ENCODE peak calls at places on chromosomes 1 and 21, in four cellular contexts. One of them, this sample, is unnamed.

GRCh38 chr1:101873672-101874071 is 123.1 kb downstream of the OLFM3 start:
- DNase-seq in iris pigment epithelial cell: no peak
- DNase-seq in astrocyte of the hippocampus: no peak
- DNase-seq in cardiac muscle cell: no peak
- DNase-seq in this sample: no peak

GRCh38 chr1:45499415-45499769 is 481 bp downstream of the CCDC163 start:
- DNase-seq in cardiac muscle cell: no peak
- DNase-seq in iris pigment epithelial cell: no peak
- DNase-seq in astrocyte of the hippocampus: no peak
- DNase-seq in this sample: no peak

GRCh38 chr1:7422966-7423365 is 348.1 kb upstream of the VAMP3 start:
- DNase-seq in iris pigment epithelial cell: no peak
- DNase-seq in cardiac muscle cell: no peak
- DNase-seq in astrocyte of the hippocampus: no peak
- DNase-seq in this sample: no peak

GRCh38 chr1:213989740-213990472 is 2.1 kb downstream of the PROX1 start:
- DNase-seq in iris pigment epithelial cell: no peak
- DNase-seq in astrocyte of the hippocampus: peak
- DNase-seq in cardiac muscle cell: no peak
- DNase-seq in this sample: no peak

GRCh38 chr1:61152706-61153105 is 70.3 kb downstream of the NFIA start:
- DNase-seq in cardiac muscle cell: no peak
- DNase-seq in astrocyte of the hippocampus: no peak
- DNase-seq in iris pigment epithelial cell: no peak
- DNase-seq in this sample: no peak

GRCh38 chr1:50105430-50105829 is 3.3 kb upstream of the ELAVL4 start:
- DNase-seq in iris pigment epithelial cell: peak
- DNase-seq in cardiac muscle cell: no peak
- DNase-seq in astrocyte of the hippocampus: no peak
- DNase-seq in this sample: no peak

GRCh38 chr1:205658943-205659581 is 21.2 kb downstream of the SLC45A3 start:
- DNase-seq in cardiac muscle cell: peak
- DNase-seq in astrocyte of the hippocampus: peak
- DNase-seq in iris pigment epithelial cell: peak
- DNase-seq in this sample: peak

GRCh38 chr1:50735443-50735842 is 224.6 kb downstream of the FAF1 start:
- DNase-seq in astrocyte of the hippocampus: peak
- DNase-seq in iris pigment epithelial cell: peak
- DNase-seq in cardiac muscle cell: peak
- DNase-seq in this sample: peak

GRCh38 chr1:3248416-3249141 is 179.6 kb downstream of the PRDM16 start:
- DNase-seq in iris pigment epithelial cell: no peak
- DNase-seq in astrocyte of the hippocampus: peak
- DNase-seq in cardiac muscle cell: no peak
- DNase-seq in this sample: no peak

GRCh38 chr21:46459356-46460112 is 843 bp downstream of the DIP2A start:
- DNase-seq in iris pigment epithelial cell: peak
- DNase-seq in cardiac muscle cell: peak
- DNase-seq in astrocyte of the hippocampus: peak
- DNase-seq in this sample: peak

GRCh38 chr1:169571450-169571849 is 14.8 kb downstream of the F5 start:
- DNase-seq in iris pigment epithelial cell: no peak
- DNase-seq in astrocyte of the hippocampus: no peak
- DNase-seq in cardiac muscle cell: no peak
- DNase-seq in this sample: no peak

GRCh38 chr1:169119405-169119804 is 12.9 kb downstream of the ATP1B1 start:
- DNase-seq in astrocyte of the hippocampus: peak
- DNase-seq in iris pigment epithelial cell: peak
- DNase-seq in cardiac muscle cell: no peak
- DNase-seq in this sample: peak

GRCh38 chr1:50983403-50983802 is 13.4 kb downstream of the CDKN2C start:
- DNase-seq in astrocyte of the hippocampus: no peak
- DNase-seq in cardiac muscle cell: no peak
- DNase-seq in iris pigment epithelial cell: no peak
- DNase-seq in this sample: no peak

GRCh38 chr1:58780586-58781452 is 3.0 kb downstream of the JUN start:
- DNase-seq in cardiac muscle cell: peak
- DNase-seq in iris pigment epithelial cell: peak
- DNase-seq in astrocyte of the hippocampus: peak
- DNase-seq in this sample: peak

GRCh38 chr1:84988588-84988987 is 8.3 kb downstream of the MCOLN2 start:
- DNase-seq in astrocyte of the hippocampus: no peak
- DNase-seq in cardiac muscle cell: no peak
- DNase-seq in iris pigment epithelial cell: no peak
- DNase-seq in this sample: no peak

GRCh38 chr1:198763298-198763714 is 124.5 kb downstream of the PTPRC start:
- DNase-seq in astrocyte of the hippocampus: peak
- DNase-seq in iris pigment epithelial cell: no peak
- DNase-seq in cardiac muscle cell: no peak
- DNase-seq in this sample: no peak

GRCh38 chr1:183267646-183268431 is 81.8 kb downstream of the LAMC2 start:
- DNase-seq in iris pigment epithelial cell: peak
- DNase-seq in astrocyte of the hippocampus: peak
- DNase-seq in cardiac muscle cell: peak
- DNase-seq in this sample: peak

GRCh38 chr1:228538831-228539230 is 51.6 kb downstream of the RNF187 start:
- DNase-seq in cardiac muscle cell: no peak
- DNase-seq in astrocyte of the hippocampus: no peak
- DNase-seq in iris pigment epithelial cell: no peak
- DNase-seq in this sample: no peak